ENCODE peak calls at places on chromosome 15, in nine cellular contexts. Z is coronary artery; R is A549; S is esophagus muscularis mucosa; P is brain microvascular endothelial cell; D is CD4-positive, alpha-beta T cell; E is kidney; M is GM23338; B is CD8-positive, alpha-beta T cell. C is an unnamed sample.

GRCh38 chr15:39426552-39427532 is 154.0 kb upstream of the THBS1 start:
- DNase-seq in Z (no peak), R (no peak), S (peak), P (peak), D (peak), E (no peak), M (no peak), B (peak), C (no peak)

GRCh38 chr15:94451461-94451860 is 220.1 kb downstream of the MCTP2 start:
- DNase-seq in Z (no peak), R (no peak), S (no peak), P (no peak), D (no peak), E (no peak), M (no peak), B (no peak), C (no peak)

GRCh38 chr15:70792171-70792573 is 28.8 kb upstream of the UACA start:
- DNase-seq in Z (no peak), R (peak), S (no peak), P (peak), D (no peak), E (no peak), M (no peak), B (no peak), C (no peak)

GRCh38 chr15:82183121-82184031 is 79.2 kb downstream of the EFL1 start:
- DNase-seq in Z (no peak), R (no peak), S (no peak), P (peak), D (no peak), E (no peak), M (no peak), B (no peak), C (no peak)

GRCh38 chr15:89171136-89172072 is 50.0 kb downstream of the RLBP1 start:
- DNase-seq in Z (no peak), R (peak), S (no peak), P (peak), D (no peak), E (no peak), M (peak), B (no peak), C (no peak)

GRCh38 chr15:72803006-72803405 is 19.4 kb upstream of the ADPGK start:
- DNase-seq in Z (no peak), R (no peak), S (no peak), P (no peak), D (no peak), E (no peak), M (no peak), B (no peak), C (no peak)

GRCh38 chr15:83767786-83768185 is 113.9 kb downstream of the ADAMTSL3 start:
- DNase-seq in Z (no peak), R (no peak), S (no peak), P (peak), D (no peak), E (no peak), M (no peak), B (no peak), C (no peak)

GRCh38 chr15:66912441-66912840 is 153.0 kb upstream of the SMAD3 start:
- DNase-seq in Z (peak), R (no peak), S (no peak), P (no peak), D (no peak), E (no peak), M (no peak), B (no peak), C (no peak)

GRCh38 chr15:38084289-38084688 is 149.8 kb downstream of the TMCO5A start:
- DNase-seq in Z (no peak), R (no peak), S (no peak), P (peak), D (no peak), E (no peak), M (no peak), B (no peak), C (no peak)

GRCh38 chr15:72285927-72286516 is 13.7 kb upstream of the PARP6 start:
- DNase-seq in Z (no peak), R (peak), S (no peak), P (no peak), D (peak), E (no peak), M (peak), B (no peak), C (no peak)

GRCh38 chr15:97140216-97140615 is 809.7 kb downstream of the NR2F2 start:
- DNase-seq in Z (no peak), R (no peak), S (no peak), P (no peak), D (no peak), E (no peak), M (no peak), B (no peak), C (no peak)

GRCh38 chr15:57656434-57656833 is 50.1 kb upstream of the POLR2M start:
- DNase-seq in Z (no peak), R (no peak), S (no peak), P (no peak), D (no peak), E (no peak), M (no peak), B (no peak), C (no peak)

GRCh38 chr15:27454281-27455060 is 483.5 kb downstream of the GABRG3 start:
- DNase-seq in Z (no peak), R (peak), S (no peak), P (peak), D (no peak), E (no peak), M (no peak), B (no peak), C (no peak)

GRCh38 chr15:89666147-89666857 is 11.0 kb upstream of the KIF7 start:
- DNase-seq in Z (no peak), R (no peak), S (no peak), P (no peak), D (no peak), E (no peak), M (peak), B (no peak), C (no peak)

GRCh38 chr15:87940763-87941162 is 315.8 kb downstream of the NTRK3 start:
- DNase-seq in Z (no peak), R (no peak), S (no peak), P (no peak), D (no peak), E (no peak), M (no peak), B (no peak), C (no peak)

GRCh38 chr15:59165726-59166125 is 40.9 kb upstream of the LDHAL6B start:
- DNase-seq in Z (no peak), R (no peak), S (no peak), P (no peak), D (no peak), E (no peak), M (no peak), B (no peak), C (no peak)

GRCh38 chr15:62365795-62366442 is 200.8 kb upstream of the C2CD4B start:
- DNase-seq in Z (no peak), R (no peak), S (no peak), P (no peak), D (no peak), E (no peak), M (no peak), B (no peak), C (no peak)

GRCh38 chr15:56327721-56328502 is 37.3 kb upstream of the TEX9 start:
- DNase-seq in Z (no peak), R (no peak), S (no peak), P (no peak), D (no peak), E (no peak), M (peak), B (no peak), C (no peak)

GRCh38 chr15:61003683-61004299 is 225.3 kb downstream of the RORA start:
- DNase-seq in Z (no peak), R (no peak), S (no peak), P (no peak), D (no peak), E (no peak), M (peak), B (no peak), C (no peak)
- H3K27ac ChIP-seq in Z (no peak), R (no peak), S (no peak), P (no peak), D (no peak), E (no peak), M (peak), B (no peak), C (no peak)

GRCh38 chr15:101070502-101071273 is 151.5 kb downstream of the LRRK1 start:
- DNase-seq in Z (no peak), R (no peak), S (no peak), P (peak), D (no peak), E (peak), M (peak), B (no peak), C (no peak)
- H3K27ac ChIP-seq in Z (peak), R (no peak), S (peak), P (peak), D (no peak), E (no peak), M (peak), B (no peak), C (no peak)

DNA sequence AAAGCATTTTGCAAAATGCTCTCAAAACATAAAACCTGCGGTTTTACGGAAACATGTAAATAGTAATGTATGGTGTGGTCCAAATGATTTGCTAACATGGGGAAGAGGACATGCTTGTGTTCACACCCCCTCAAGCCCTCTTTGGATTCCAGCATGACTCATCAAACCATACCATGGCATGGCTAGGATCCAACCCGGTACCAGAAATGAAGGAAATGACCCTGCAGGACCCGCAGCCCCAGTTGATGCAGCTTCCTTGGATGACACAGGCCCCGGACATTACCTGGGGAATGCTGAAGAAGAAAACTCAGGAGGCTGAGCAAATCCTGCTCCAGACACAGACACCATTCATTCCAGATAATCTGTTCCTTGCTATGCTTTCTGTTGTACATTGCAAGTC is 222.9 kb downstream of the DTWD1 start:
- DNase-seq in Z (no peak), R (no peak), S (no peak), P (no peak), D (no peak), E (no peak), M (no peak), B (no peak), C (no peak)
- H3K27ac ChIP-seq in Z (no peak), R (peak), S (no peak), P (no peak), D (no peak), E (no peak), M (no peak), B (no peak), C (no peak)

GRCh38 chr15:74050835-74051234 is 31.5 kb downstream of the GOLGA6A start:
- DNase-seq in Z (peak), R (no peak), S (no peak), P (no peak), D (no peak), E (peak), M (no peak), B (no peak), C (no peak)
- H3K27ac ChIP-seq in Z (peak), R (no peak), S (peak), P (peak), D (no peak), E (peak), M (no peak), B (no peak), C (no peak)

DNA sequence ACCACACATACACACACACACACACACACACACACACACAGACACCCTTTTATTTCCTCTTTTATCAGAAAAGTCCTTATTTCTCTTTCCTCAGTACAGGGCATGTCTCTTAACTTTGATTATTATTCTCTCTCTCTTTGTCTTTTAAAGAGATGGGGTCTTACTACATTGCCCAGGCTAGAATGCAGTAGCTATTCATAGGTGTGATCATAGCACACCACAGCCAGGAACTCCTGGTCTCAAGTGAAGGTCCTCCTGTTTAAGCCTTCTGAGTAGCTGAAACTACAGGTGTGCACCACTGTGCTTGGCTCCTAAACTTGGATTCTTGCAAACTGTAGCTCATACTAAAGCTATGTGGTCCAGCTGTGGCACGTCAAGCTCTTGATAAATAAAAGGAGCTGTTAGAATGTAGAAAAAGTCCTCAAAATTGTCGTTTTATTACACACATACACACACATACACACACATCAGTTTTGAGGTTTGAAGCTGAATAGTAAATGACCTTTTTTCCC is 7.4 kb downstream of the GOLM2 start:
- DNase-seq in Z (no peak), R (no peak), S (no peak), P (no peak), D (no peak), E (no peak), M (no peak), B (no peak), C (no peak)
- H3K27ac ChIP-seq in Z (no peak), R (peak), S (no peak), P (no peak), D (no peak), E (peak), M (peak), B (no peak), C (no peak)

GRCh38 chr15:69525543-69525942 is 72.9 kb downstream of the RPLP1 start:
- DNase-seq in Z (no peak), R (no peak), S (no peak), P (no peak), D (no peak), E (no peak), M (no peak), B (no peak), C (no peak)
- H3K27ac ChIP-seq in Z (peak), R (no peak), S (peak), P (no peak), D (no peak), E (no peak), M (no peak), B (no peak), C (no peak)

GRCh38 chr15:63979227-63979793 is 67.0 kb downstream of the DAPK2 start:
- DNase-seq in Z (peak), R (no peak), S (no peak), P (no peak), D (no peak), E (no peak), M (no peak), B (no peak), C (no peak)

GRCh38 chr15:63981596-63982320 is 64.5 kb downstream of the DAPK2 start:
- DNase-seq in Z (peak), R (no peak), S (no peak), P (no peak), D (no peak), E (no peak), M (no peak), B (no peak), C (no peak)

GRCh38 chr15:63982381-63982854 is 63.9 kb downstream of the DAPK2 start:
- DNase-seq in Z (no peak), R (no peak), S (no peak), P (no peak), D (no peak), E (no peak), M (no peak), B (no peak), C (no peak)

GRCh38 chr15:63977102-63977501 is 69.2 kb downstream of the DAPK2 start:
- DNase-seq in Z (peak), R (no peak), S (no peak), P (no peak), D (no peak), E (no peak), M (no peak), B (no peak), C (no peak)

DNA sequence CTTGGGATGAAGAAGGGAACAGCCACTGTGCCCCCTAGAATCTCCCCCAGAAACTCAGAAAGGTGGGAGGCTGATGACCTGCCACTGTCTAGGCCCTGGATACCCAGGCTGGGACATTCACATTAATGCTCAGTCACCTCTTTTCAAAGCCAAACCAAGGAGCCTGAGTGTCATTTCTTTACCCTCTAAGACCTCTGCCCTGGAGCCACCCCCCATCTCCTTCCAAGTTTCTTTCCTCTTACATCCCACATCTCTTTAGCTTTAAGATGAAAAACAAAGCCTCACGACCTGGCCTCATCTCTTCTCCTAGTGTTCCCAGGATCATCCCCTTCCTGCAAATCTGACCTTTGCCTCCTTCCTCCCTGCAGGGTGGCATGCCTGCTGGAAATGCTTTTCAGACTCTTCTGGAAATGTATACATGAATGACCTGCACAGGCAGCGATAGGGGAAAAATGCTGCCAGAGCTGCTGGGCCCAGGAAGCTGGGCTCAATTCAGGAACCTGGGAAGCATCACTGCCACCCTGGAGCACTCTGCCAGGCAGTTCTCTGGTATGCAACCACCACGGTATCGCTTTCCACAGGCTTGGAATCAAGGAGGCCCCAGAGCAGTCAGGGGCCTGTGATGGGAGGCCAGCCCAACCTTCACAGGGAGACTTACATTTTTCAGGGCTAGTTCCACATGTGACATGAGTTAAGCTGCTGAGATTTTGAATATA is 67.6 kb downstream of the DAPK2 start:
- DNase-seq in Z (peak), R (no peak), S (no peak), P (no peak), D (no peak), E (peak), M (no peak), B (no peak), C (no peak)
- H3K27ac ChIP-seq in Z (no peak), R (no peak), S (no peak), P (no peak), D (no peak), E (no peak), M (no peak), B (no peak), C (no peak)

GRCh38 chr15:60972301-60972700 is 256.8 kb downstream of the RORA start:
- DNase-seq in Z (no peak), R (no peak), S (peak), P (peak), D (no peak), E (no peak), M (no peak), B (no peak), C (no peak)

GRCh38 chr15:60971719-60972118 is 257.4 kb downstream of the RORA start:
- DNase-seq in Z (no peak), R (no peak), S (peak), P (no peak), D (no peak), E (no peak), M (no peak), B (no peak), C (no peak)

GRCh38 chr15:60969658-60970057 is 259.4 kb downstream of the RORA start:
- DNase-seq in Z (no peak), R (no peak), S (peak), P (no peak), D (no peak), E (no peak), M (no peak), B (no peak), C (no peak)

GRCh38 chr15:60972866-60973265 is 256.2 kb downstream of the RORA start:
- DNase-seq in Z (no peak), R (no peak), S (no peak), P (peak), D (no peak), E (no peak), M (no peak), B (no peak), C (no peak)

DNA sequence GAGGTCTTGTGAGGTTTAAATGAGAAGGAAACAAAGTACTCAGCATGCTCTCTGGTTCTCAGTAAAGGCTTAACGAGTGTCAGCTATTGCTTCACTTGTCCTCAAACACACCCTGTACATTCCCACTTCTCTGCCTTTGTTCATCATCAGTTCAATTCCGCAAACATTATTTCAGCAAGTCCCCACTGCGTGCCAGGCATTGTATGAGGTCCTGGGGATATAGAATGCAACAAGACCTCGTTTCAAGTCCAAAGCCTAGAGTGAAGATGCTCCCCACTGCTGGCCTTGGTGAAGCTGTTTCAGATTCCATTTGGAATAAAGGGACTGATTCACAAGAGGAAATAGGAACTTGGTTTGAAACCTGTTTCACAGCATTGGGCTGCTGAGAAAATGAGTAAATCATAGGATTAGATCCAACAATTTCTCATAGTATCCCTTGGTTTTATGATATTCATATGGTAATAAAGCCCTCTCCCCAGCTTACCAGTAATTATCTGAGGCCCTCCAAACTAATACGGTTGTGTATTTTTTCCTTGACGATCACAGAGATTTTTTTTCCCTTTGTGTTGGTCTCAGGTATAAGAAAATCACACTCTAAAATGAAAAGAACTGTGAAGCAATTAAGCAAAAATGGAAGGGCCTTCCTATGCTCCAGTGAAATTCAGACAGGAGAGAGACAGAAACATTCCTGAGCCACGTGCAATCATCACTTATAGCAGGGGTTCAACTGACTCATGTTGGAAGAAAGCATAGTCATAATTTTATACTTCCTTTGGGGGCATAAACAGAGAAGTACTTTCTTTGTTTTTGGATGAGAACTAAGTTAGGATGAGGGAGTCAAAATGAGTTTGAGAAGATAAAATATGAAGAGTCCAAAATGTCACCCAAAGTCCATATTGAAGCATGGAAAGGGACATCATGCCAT is 258.6 kb downstream of the RORA start:
- DNase-seq in Z (no peak), R (no peak), S (peak), P (no peak), D (no peak), E (no peak), M (no peak), B (no peak), C (no peak)
- H3K27ac ChIP-seq in Z (no peak), R (no peak), S (no peak), P (peak), D (no peak), E (no peak), M (no peak), B (no peak), C (no peak)